ENCODE peak calls at places on chromosomes 7 and 10, in seven cellular contexts. S is sigmoid colon, B is endodermal cell, K is fibroblast of pulmonary artery, H is IMR-90, Q is OCI-LY7, I is SK-N-SH. T is an unnamed sample.

GRCh38 chr7:45050198-45050597 is 38.6 kb downstream of the NACAD start:
- DNase-seq in I (no peak), Q (no peak), K (no peak), S (no peak), B (no peak), H (no peak), T (no peak)

GRCh38 chr7:33836797-33837355 is 68.5 kb upstream of the BMPER start:
- DNase-seq in K (no peak), S (no peak), Q (peak), I (peak), B (peak), H (peak), T (no peak)

GRCh38 chr7:158362912-158363905 is 224.4 kb downstream of the PTPRN2 start:
- DNase-seq in S (peak), I (no peak), Q (no peak), B (peak), H (no peak), K (no peak), T (no peak)

GRCh38 chr10:34543716-34544115 is 271.4 kb downstream of the PARD3 start:
- DNase-seq in K (no peak), I (peak), Q (no peak), B (no peak), S (no peak), H (no peak), T (no peak)

GRCh38 chr7:99563650-99564049 is 5.2 kb downstream of the ZNF655 start:
- DNase-seq in Q (no peak), S (no peak), B (peak), K (peak), H (peak), I (no peak), T (peak)

GRCh38 chr10:72981882-72982529 is 27.4 kb upstream of the PLA2G12B start:
- DNase-seq in I (no peak), K (no peak), Q (no peak), S (no peak), B (no peak), H (no peak), T (peak)

GRCh38 chr10:128360783-128361182 is 234.6 kb upstream of the MKI67 start:
- DNase-seq in Q (no peak), B (no peak), S (no peak), H (no peak), I (no peak), K (no peak), T (no peak)

GRCh38 chr7:19107392-19108147 is 9.9 kb downstream of the TWIST1 start:
- DNase-seq in Q (no peak), H (peak), K (peak), S (peak), I (peak), B (peak), T (peak)

DNA sequence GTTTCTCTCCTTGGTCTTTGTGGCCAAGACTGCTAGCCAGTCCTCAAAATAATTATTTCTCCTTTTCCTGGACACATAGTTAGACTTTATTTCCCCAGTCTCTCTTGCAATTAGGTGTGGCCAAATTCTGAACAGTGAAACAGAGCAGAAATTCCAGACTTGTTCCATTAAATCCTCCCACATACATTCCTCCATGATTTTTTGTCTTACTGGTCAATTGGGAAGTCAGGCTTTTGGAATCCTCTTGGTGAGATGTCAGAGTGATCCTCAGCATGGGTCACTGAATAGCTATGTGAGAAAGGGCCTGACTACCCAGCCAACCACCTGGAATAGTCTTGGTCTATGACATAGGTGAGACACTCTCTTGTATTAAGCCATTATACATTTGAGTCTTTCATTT is 164.2 kb downstream of the DGKI start:
- DNase-seq in H (peak), S (no peak), B (no peak), I (no peak), K (peak), Q (no peak), T (peak)
- TF ChIP-seq CTCF in H (no peak), S (no peak), B (no peak), I (no peak), K (no peak), Q (no peak), T (no peak)

GRCh38 chr7:124033093-124033806 is 383 bp upstream of the TMEM229A start:
- DNase-seq in B (peak), I (peak), Q (no peak), H (no peak), S (peak), K (peak), T (no peak)
- H3K4me3 ChIP-seq in B (no peak), I (peak), Q (no peak), H (peak), S (peak), K (peak), T (no peak)

DNA sequence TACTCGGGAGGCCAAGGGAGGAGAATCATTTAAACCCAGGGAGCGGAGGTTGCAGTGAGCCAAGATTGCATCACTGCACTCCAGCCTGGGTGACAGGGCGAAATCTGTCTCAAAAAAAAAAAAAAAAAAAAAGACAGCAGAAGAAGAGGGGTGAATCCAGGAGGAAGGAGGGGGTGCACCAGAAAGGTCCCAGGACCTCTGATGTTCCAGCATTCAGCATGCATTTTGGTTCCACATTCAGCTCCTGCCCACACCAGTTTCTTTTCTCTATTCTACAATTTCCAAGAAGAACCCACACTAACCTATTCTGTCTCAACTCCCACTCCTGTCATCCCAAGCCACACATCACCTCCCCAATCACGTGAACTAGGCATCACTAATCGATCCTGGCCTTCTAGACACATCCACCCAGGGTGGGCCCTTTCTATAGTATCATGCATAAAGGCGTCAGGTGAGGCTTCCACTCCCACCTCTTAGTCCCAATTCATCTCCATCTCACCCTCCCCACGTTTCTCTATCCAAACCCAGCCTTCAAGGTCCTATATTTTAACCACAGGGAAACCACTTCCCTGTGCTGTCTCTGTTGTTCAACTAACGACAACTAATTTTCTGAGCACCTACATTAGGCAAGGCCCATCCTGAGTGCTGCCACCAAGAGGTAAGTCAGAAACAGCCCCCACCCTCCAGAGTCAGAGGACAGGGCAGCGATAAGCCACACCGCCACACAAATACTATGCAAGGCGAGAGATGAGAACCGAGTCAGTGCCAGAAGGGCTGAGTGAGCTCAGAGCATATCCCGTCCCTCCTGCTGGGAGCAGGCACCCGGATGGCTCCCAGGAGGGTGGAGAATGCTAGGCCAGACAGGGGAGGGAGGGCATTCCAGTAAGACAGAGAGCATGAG is 2.2 kb downstream of the ANXA11 start:
- DNase-seq in H (peak), Q (peak), I (no peak), K (peak), S (peak), B (peak), T (peak)
- TF ChIP-seq CTCF in H (peak), Q (peak), I (no peak), K (peak), S (no peak), B (peak), T (peak)

DNA sequence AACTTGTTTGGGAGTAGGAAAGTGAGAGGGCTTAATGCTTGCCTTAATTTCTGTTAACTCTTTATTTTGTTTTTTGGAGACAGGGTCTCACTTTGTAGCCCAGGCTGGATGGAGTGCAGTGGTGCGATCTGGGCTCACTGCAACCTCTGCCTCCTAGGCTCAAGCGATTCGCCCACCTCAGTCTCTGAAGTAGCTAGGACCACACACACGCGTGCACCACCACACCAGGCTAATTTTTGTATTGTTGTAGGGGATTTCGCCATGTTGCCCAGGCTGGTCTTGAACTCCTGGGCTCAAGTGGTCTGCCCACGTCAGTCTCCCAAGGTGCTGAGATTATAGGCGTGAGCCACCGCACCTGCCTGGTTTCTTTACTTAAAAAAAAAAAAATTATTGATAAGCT is 1.9 kb downstream of the PPP2R2D start:
- DNase-seq in K (no peak), B (peak), S (peak), H (no peak), I (no peak), Q (no peak), T (no peak)
- H3K4me3 ChIP-seq in K (peak), B (peak), S (no peak), H (no peak), I (no peak), Q (peak), T (peak)

GRCh38 chr10:35640951-35641429 is 1.1 kb downstream of the FZD8 start:
- DNase-seq in K (peak), I (peak), H (peak), S (peak), B (peak), Q (peak), T (peak)
- TF ChIP-seq CTCF in K (no peak), I (peak), H (no peak), S (no peak), B (no peak), Q (no peak), T (peak)

DNA sequence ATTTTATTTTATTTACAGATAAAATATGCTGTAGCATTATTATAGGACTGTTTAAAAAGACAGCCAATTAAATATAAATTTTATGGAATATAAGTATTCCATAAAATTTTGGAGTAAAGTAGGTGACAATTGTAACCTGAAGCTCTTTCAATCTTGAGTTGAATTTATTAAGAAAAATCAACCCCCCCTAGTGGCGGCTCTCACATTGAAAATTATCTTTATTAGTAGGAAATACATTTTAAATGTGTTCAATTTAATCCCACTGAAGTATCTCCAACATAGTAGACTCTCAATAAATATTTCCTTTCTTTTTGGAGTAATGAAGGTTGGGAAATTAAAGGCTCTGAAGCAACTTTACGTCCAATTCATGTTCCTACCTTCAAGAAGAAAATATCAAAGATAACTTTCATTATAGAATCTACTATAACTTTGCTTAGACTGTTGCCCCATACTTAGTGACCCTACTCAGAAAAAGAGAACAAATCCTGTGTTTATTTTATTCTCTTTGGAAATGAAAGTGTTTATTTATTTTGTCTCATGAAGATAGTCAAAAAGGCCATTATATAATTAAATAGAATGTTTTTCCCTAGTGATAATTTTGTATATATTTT is 3.1 kb downstream of the AHR start:
- DNase-seq in I (no peak), H (peak), Q (peak), K (peak), B (no peak), S (peak), T (peak)
- H3K4me3 ChIP-seq in I (no peak), H (no peak), Q (no peak), K (peak), B (no peak), S (peak), T (peak)

GRCh38 chr7:131948434-131949053 is 392.1 kb upstream of the PODXL start:
- DNase-seq in S (no peak), I (no peak), Q (no peak), H (no peak), K (peak), B (peak), T (peak)
- TF ChIP-seq CTCF in S (no peak), I (no peak), Q (no peak), H (no peak), K (no peak), B (no peak), T (no peak)

DNA sequence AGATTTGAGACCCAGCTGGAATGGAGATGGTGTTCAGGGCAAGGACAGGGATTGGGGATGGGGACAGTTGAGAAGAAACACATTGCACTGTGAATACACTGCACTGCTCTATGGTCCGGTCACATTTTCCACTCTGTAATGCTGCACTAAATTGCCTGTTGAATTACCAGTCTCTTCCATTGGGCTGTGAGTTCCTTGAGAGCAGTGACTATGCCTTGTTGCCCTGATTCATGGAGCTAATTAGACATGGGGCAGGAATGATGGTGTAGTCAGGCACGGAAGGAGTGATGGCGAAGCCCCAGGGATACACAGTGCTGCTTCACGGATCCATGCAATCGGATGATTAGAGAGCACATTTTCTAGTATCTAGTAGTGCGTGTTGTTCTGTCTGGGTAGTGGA is 25.4 kb upstream of the GPAM start:
- DNase-seq in K (no peak), Q (no peak), B (no peak), I (no peak), H (no peak), S (no peak), T (no peak)
- H3K4me3 ChIP-seq in K (no peak), Q (no peak), B (no peak), I (no peak), H (no peak), S (no peak), T (no peak)

GRCh38 chr7:87339373-87339897 is 6.0 kb upstream of the CROT start:
- DNase-seq in K (peak), H (no peak), B (no peak), S (no peak), I (no peak), Q (no peak), T (peak)

GRCh38 chr7:87342231-87342630 is 3.2 kb upstream of the CROT start:
- DNase-seq in I (no peak), H (no peak), K (no peak), S (no peak), Q (no peak), B (no peak), T (no peak)

GRCh38 chr7:87345166-87345927 is at the start of gene CROT:
- DNase-seq in I (peak), S (peak), B (peak), H (peak), K (peak), Q (peak), T (peak)

GRCh38 chr7:87344446-87344845 is 1.0 kb upstream of the CROT start:
- DNase-seq in I (no peak), H (no peak), K (peak), Q (peak), B (no peak), S (no peak), T (peak)

GRCh38 chr7:87341441-87341840 is 4.0 kb upstream of the CROT start:
- DNase-seq in B (no peak), Q (no peak), K (no peak), H (no peak), S (no peak), I (no peak), T (no peak)
- TF ChIP-seq CTCF in B (no peak), Q (no peak), K (no peak), H (no peak), S (no peak), I (no peak), T (no peak)

T was measured in epithelial cell of esophagus.